ENCODE peak calls at places on chromosomes 13 and 19, in five cellular contexts. T is Peyer's patch, V is iris pigment epithelial cell, X is GOT3, Q is EL. Z is an unnamed sample.

GRCh38 chr19:4089400-4089908 is 22.8 kb upstream of the ZBTB7A start:
- DNase-seq in T (peak), V (no peak), X (no peak), Q (no peak), Z (no peak)

GRCh38 chr13:76865996-76866503 is 20.2 kb downstream of the KCTD12 start:
- DNase-seq in T (no peak), V (no peak), X (no peak), Q (no peak), Z (no peak)

GRCh38 chr19:13729859-13730258 is 34.5 kb upstream of the MRI1 start:
- DNase-seq in T (no peak), V (peak), X (no peak), Q (no peak), Z (no peak)

GRCh38 chr13:33228645-33229445 is 56.7 kb downstream of the STARD13 start:
- DNase-seq in T (no peak), V (peak), X (no peak), Q (peak), Z (peak)

GRCh38 chr19:33438987-33439781 is 65.7 kb downstream of the CEBPG start:
- DNase-seq in T (no peak), V (no peak), X (no peak), Q (no peak), Z (no peak)

GRCh38 chr13:94933230-94933751 is 220.9 kb upstream of the SOX21 start:
- DNase-seq in T (no peak), V (no peak), X (no peak), Q (no peak), Z (no peak)

GRCh38 chr19:30690935-30691505 is 318.8 kb downstream of the ZNF536 start:
- DNase-seq in T (no peak), V (no peak), X (no peak), Q (no peak), Z (no peak)

GRCh38 chr13:92682832-92683517 is 543.6 kb upstream of the GPC6 start:
- DNase-seq in T (no peak), V (no peak), X (no peak), Q (no peak), Z (no peak)

GRCh38 chr19:24086974-24087595 is at the start of gene ZNF254:
- DNase-seq in T (peak), V (peak), X (peak), Q (peak), Z (peak)

GRCh38 chr19:5974721-5975387 is 3.1 kb downstream of the RANBP3 start:
- DNase-seq in T (no peak), V (no peak), X (no peak), Q (no peak), Z (no peak)

GRCh38 chr19:40524655-40525054 is 52.0 kb upstream of the SHKBP1 start:
- DNase-seq in T (no peak), V (no peak), X (no peak), Q (no peak), Z (no peak)

GRCh38 chr13:49093376-49093775 is 117.7 kb downstream of the FNDC3A start:
- DNase-seq in T (no peak), V (no peak), X (no peak), Q (no peak), Z (no peak)

GRCh38 chr19:55700813-55701212 is 25.8 kb downstream of the EPN1 start:
- DNase-seq in T (no peak), V (no peak), X (no peak), Q (no peak), Z (no peak)

GRCh38 chr13:52001120-52001731 is 10.0 kb downstream of the ATP7B start:
- DNase-seq in T (no peak), V (peak), X (no peak), Q (peak), Z (peak)